ENCODE peak calls at places on chromosomes 7 and 10, in ten cellular contexts. B is neuronal stem cell, M is mesendoderm, G is MM.1S, Z is fibroblast of lung, R is GM23248, U is SK-N-SH, P is HCT116, S is colonic mucosa, D is endothelial cell of umbilical vein. O is an unnamed sample. For H3K36me3, the result is how much of the 10 kb centered on the place peaks cover.

GRCh38 chr10:7318836-7319235 is 92.0 kb downstream of the SFMBT2 start:
- DNase-seq in U (no peak), P (no peak), R (no peak), D (no peak), S (no peak), M (no peak), Z (no peak), G (no peak), B (no peak), O (no peak)

GRCh38 chr7:51606601-51607154 is 290.1 kb upstream of the COBL start:
- DNase-seq in Z (no peak), B (no peak), U (no peak), G (no peak), M (no peak), P (peak), R (no peak), D (no peak), S (peak), O (peak)

GRCh38 chr7:148303295-148304013 is 287.1 kb upstream of the C7orf33 start:
- DNase-seq in P (no peak), U (peak), R (peak), B (no peak), Z (peak), G (peak), M (peak), D (no peak), S (peak), O (no peak)

GRCh38 chr7:3861941-3862340 is 560.9 kb downstream of the SDK1 start:
- DNase-seq in U (no peak), R (no peak), S (peak), Z (peak), B (no peak), P (no peak), D (peak), G (no peak), M (peak), O (no peak)

GRCh38 chr7:118280319-118281012 is 56.0 kb downstream of the ANKRD7 start:
- DNase-seq in D (peak), R (no peak), P (no peak), M (no peak), S (no peak), U (no peak), Z (no peak), G (no peak), B (no peak), O (no peak)

GRCh38 chr10:96124230-96125141 is 5.6 kb upstream of the ZNF518A start:
- DNase-seq in R (peak), P (peak), G (peak), Z (peak), U (peak), S (peak), M (peak), B (peak), D (peak), O (peak)

GRCh38 chr7:157770716-157771320 is 434.0 kb downstream of the DNAJB6 start:
- DNase-seq in R (no peak), S (no peak), P (no peak), U (no peak), G (no peak), Z (no peak), D (no peak), M (no peak), B (no peak), O (no peak)

GRCh38 chr7:127782550-127783266 is 130.7 kb downstream of the SND1 start:
- DNase-seq in G (no peak), B (no peak), P (no peak), Z (peak), S (no peak), R (peak), M (peak), D (no peak), U (peak), O (no peak)

GRCh38 chr10:21238044-21238443 is 287.4 kb downstream of the SKIDA1 start:
- DNase-seq in M (no peak), S (no peak), B (no peak), D (no peak), G (no peak), U (no peak), P (peak), Z (no peak), R (no peak), O (no peak)

GRCh38 chr10:110069502-110069982 is 61.8 kb downstream of the ADD3 start:
- DNase-seq in U (no peak), P (no peak), B (no peak), D (peak), R (no peak), M (no peak), S (no peak), G (peak), Z (peak), O (no peak)

GRCh38 chr10:127939786-127940330 is 33.0 kb downstream of the PTPRE start:
- DNase-seq in G (peak), Z (no peak), R (no peak), D (no peak), B (no peak), S (no peak), M (no peak), U (no peak), P (no peak), O (no peak)

GRCh38 chr7:115748123-115748738 is 282.3 kb downstream of the TFEC start:
- DNase-seq in R (peak), Z (no peak), D (no peak), P (peak), B (no peak), U (no peak), G (peak), S (no peak), M (peak), O (no peak)

GRCh38 chr10:23826399-23826798 is 382.5 kb upstream of the KIAA1217 start:
- DNase-seq in R (peak), G (no peak), D (no peak), S (no peak), U (no peak), M (peak), P (no peak), B (peak), Z (peak), O (peak)

GRCh38 chr10:22481687-22482539 is 136.6 kb downstream of the SPAG6 start:
- DNase-seq in D (peak), R (peak), U (no peak), Z (peak), B (no peak), G (no peak), P (no peak), M (peak), S (no peak), O (peak)

GRCh38 chr10:29104661-29105369 is 184.1 kb upstream of the LYZL1 start:
- DNase-seq in M (no peak), G (no peak), Z (no peak), R (no peak), U (no peak), B (no peak), D (no peak), P (no peak), S (peak), O (no peak)
- H3K4me3 ChIP-seq in M (no peak), G (no peak), Z (no peak), R (no peak), U (no peak), B (no peak), D (no peak), P (no peak), S (no peak), O (no peak)

GRCh38 chr10:97383159-97383558 is 18.0 kb downstream of the RRP12 start:
- DNase-seq in M (no peak), D (no peak), P (no peak), S (no peak), G (no peak), B (no peak), U (no peak), R (no peak), Z (no peak), O (no peak)

GRCh38 chr10:97385565-97385964 is 15.6 kb downstream of the RRP12 start:
- DNase-seq in B (no peak), R (no peak), S (no peak), U (no peak), Z (no peak), M (no peak), D (no peak), P (no peak), G (no peak), O (peak)

GRCh38 chr10:97384156-97384555 is 17.0 kb downstream of the RRP12 start:
- DNase-seq in Z (no peak), B (no peak), P (no peak), D (no peak), R (no peak), G (no peak), U (no peak), M (no peak), S (no peak), O (no peak)

GRCh38 chr10:97381626-97382025 is 19.5 kb downstream of the RRP12 start:
- DNase-seq in P (no peak), D (no peak), R (no peak), U (no peak), G (no peak), M (no peak), B (no peak), Z (no peak), S (no peak), O (no peak)

GRCh38 chr10:97384641-97385040 is 16.5 kb downstream of the RRP12 start:
- DNase-seq in M (no peak), P (no peak), G (no peak), D (no peak), Z (no peak), S (no peak), R (no peak), U (no peak), B (no peak), O (no peak)
- H3K36me3 ChIP-seq in M (under half), P (under half), G (under half), D (under half), Z (under half), S (under half), R (under half), U (under half), B (under half), O (under half)

GRCh38 chr7:27170494-27170811 is 3.7 kb downstream of the HOXA10 start:
- DNase-seq in R (no peak), G (no peak), D (peak), M (no peak), U (no peak), P (no peak), Z (no peak), B (no peak), S (no peak), O (no peak)
- H3K9ac ChIP-seq in R (peak), G (no peak), D (peak), M (no peak), U (no peak), P (peak), Z (no peak), B (no peak), S (peak), O (no peak)

DNA sequence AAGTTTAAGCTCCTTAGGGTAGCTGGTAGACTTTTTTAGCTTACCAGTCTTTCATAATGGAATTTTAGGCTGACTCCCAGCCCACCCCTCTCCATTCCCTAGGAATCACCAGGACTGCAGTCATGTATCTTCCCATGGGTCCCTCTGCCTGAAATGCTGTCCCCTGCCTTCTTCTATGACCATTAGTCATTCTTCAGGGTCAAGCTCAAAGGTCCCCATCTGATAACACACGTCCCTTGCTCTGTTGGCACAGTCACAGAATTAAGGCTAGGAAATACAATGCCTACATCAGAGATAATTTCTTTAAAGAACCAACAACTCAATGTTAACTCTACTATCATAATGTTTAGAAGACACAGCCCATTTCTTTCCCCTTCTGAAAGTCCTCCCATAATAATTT is 140.6 kb downstream of the RAPGEF5 start:
- DNase-seq in B (no peak), D (peak), M (no peak), R (no peak), P (no peak), U (no peak), S (no peak), G (no peak), Z (no peak), O (no peak)
- H3K4me3 ChIP-seq in B (no peak), D (no peak), M (no peak), R (no peak), P (no peak), U (no peak), S (no peak), G (no peak), Z (no peak), O (no peak)

GRCh38 chr10:73424478-73424877 is 8.9 kb downstream of the MSS51 start:
- DNase-seq in P (no peak), R (no peak), D (no peak), U (peak), S (no peak), B (no peak), M (no peak), Z (no peak), G (no peak), O (no peak)

GRCh38 chr10:73426318-73426717 is 7.0 kb downstream of the MSS51 start:
- DNase-seq in U (no peak), M (no peak), D (no peak), R (no peak), G (no peak), Z (no peak), P (no peak), B (no peak), S (no peak), O (no peak)

GRCh38 chr10:73423309-73423708 is 9.5 kb upstream of the ANXA7 start:
- DNase-seq in B (no peak), M (no peak), G (no peak), Z (no peak), R (no peak), S (no peak), P (no peak), D (no peak), U (no peak), O (no peak)
- H3K36me3 ChIP-seq in B (under half), M (under half), G (under half), Z (under half), R (under half), S (under half), P (under half), D (under half), U (under half), O (half or more)

DNA sequence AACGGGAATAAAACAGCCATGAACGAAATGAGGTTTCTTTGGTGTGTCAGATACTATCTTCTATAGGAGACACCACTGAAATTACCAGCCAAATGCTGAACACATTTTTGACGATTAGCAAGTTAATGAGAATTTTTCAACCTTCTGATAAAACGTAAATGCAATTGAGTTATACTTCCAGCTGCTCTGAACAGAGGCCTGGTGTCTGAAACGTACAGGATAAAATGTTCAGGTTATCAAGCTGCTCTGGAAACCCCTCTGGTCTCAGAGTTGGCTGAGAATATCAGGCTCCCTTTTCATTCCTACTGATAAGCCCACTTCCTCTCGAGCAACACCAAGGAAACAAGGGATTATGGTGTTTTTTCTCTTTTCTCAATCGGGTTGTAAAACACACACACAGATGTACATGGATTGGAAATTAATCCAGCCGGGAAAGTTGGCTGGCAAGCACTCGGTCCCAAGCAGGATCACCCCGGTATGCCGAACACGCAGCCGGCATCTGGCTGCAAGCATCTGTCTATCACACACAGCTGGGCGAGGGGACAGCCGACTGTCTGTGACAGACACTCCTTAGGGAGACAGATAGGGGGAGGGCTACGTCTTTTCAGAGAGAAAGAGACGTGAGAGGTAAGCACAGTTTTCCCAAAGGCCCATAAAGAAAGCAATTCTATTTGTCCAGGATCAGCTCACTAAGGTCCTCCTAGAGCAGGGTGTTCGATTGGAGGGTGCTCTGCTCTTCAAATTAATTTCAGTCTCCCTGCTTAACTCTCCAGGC is 171.8 kb downstream of the PRKAG2 start:
- DNase-seq in U (peak), D (no peak), Z (no peak), B (peak), S (no peak), R (no peak), G (no peak), P (no peak), M (peak), O (peak)
- H3K9ac ChIP-seq in U (no peak), D (no peak), Z (no peak), B (no peak), S (no peak), R (no peak), G (no peak), P (peak), M (peak), O (no peak)

GRCh38 chr10:114404171-114405010 is at the start of gene AFAP1L2:
- DNase-seq in U (peak), S (peak), B (no peak), D (no peak), Z (peak), G (no peak), R (peak), M (no peak), P (no peak), O (peak)

GRCh38 chr10:114402233-114402632 is 2.1 kb downstream of the AFAP1L2 start:
- DNase-seq in P (no peak), R (no peak), B (no peak), Z (peak), U (no peak), G (no peak), M (no peak), D (no peak), S (no peak), O (no peak)

GRCh38 chr10:114403545-114404161 is 649 bp downstream of the AFAP1L2 start:
- DNase-seq in G (no peak), B (peak), S (peak), M (peak), P (no peak), R (peak), U (peak), Z (peak), D (no peak), O (peak)

GRCh38 chr10:114401195-114401741 is 3.0 kb downstream of the AFAP1L2 start:
- DNase-seq in M (no peak), D (no peak), U (no peak), S (peak), B (no peak), R (peak), G (no peak), Z (peak), P (no peak), O (no peak)

GRCh38 chr10:114402871-114403544 is 1.3 kb downstream of the AFAP1L2 start:
- DNase-seq in P (no peak), U (no peak), S (no peak), R (no peak), G (no peak), Z (peak), D (no peak), M (peak), B (no peak), O (peak)
- H3K4me3 ChIP-seq in P (no peak), U (no peak), S (peak), R (no peak), G (no peak), Z (no peak), D (no peak), M (peak), B (peak), O (peak)

O was measured in endodermal cell.